ENCODE peak calls at places on chromosome 1, in four cellular contexts. One of them, this sample, is unnamed.

GRCh38 chr1:163195728-163196448 is 6.8 kb downstream of the RGS5 start:
- DNase-seq in nephron progenitor cell: no peak
- DNase-seq in choroid plexus epithelial cell: peak
- DNase-seq in germinal center: no peak
- DNase-seq in this sample: no peak

GRCh38 chr1:44970317-44970716 is 16.1 kb downstream of the EIF2B3 start:
- DNase-seq in nephron progenitor cell: no peak
- DNase-seq in choroid plexus epithelial cell: peak
- DNase-seq in germinal center: no peak
- DNase-seq in this sample: peak

GRCh38 chr1:220692436-220693228 is 2.5 kb downstream of the C1orf115 start:
- DNase-seq in nephron progenitor cell: no peak
- DNase-seq in choroid plexus epithelial cell: no peak
- DNase-seq in germinal center: no peak
- DNase-seq in this sample: no peak

GRCh38 chr1:168836469-168836868 is 107.5 kb upstream of the DPT start:
- DNase-seq in nephron progenitor cell: no peak
- DNase-seq in choroid plexus epithelial cell: no peak
- DNase-seq in germinal center: no peak
- DNase-seq in this sample: no peak

GRCh38 chr1:245678866-245679411 is 524.2 kb downstream of the KIF26B start:
- DNase-seq in nephron progenitor cell: no peak
- DNase-seq in choroid plexus epithelial cell: no peak
- DNase-seq in germinal center: no peak
- DNase-seq in this sample: no peak

GRCh38 chr1:13878001-13878400 is 178.0 kb downstream of the PRDM2 start:
- DNase-seq in nephron progenitor cell: no peak
- DNase-seq in choroid plexus epithelial cell: no peak
- DNase-seq in germinal center: no peak
- DNase-seq in this sample: no peak

GRCh38 chr1:58815069-58815679 is 31.3 kb upstream of the JUN start:
- DNase-seq in nephron progenitor cell: peak
- DNase-seq in choroid plexus epithelial cell: peak
- DNase-seq in germinal center: peak
- DNase-seq in this sample: peak

GRCh38 chr1:201011616-201012015 is 11.9 kb downstream of the KIF21B start:
- DNase-seq in nephron progenitor cell: no peak
- DNase-seq in choroid plexus epithelial cell: no peak
- DNase-seq in germinal center: no peak
- DNase-seq in this sample: no peak

GRCh38 chr1:84704872-84705426 is 14.7 kb upstream of the SSX2IP start:
- DNase-seq in nephron progenitor cell: no peak
- DNase-seq in choroid plexus epithelial cell: no peak
- DNase-seq in germinal center: peak
- DNase-seq in this sample: no peak

This sample was measured in HS-27A.